ENCODE peak calls at places on chromosomes 13 and 19, in four cellular contexts. U, I, S and T are unnamed samples.

GRCh38 chr13:51221674-51222509 is at the start of gene FAM124A:
- DNase-seq in U (peak), I (peak), S (peak), T (no peak)

GRCh38 chr13:37074703-37075102 is 15.2 kb upstream of the SUPT20H start:
- DNase-seq in U (no peak), I (peak), S (no peak), T (no peak)

GRCh38 chr19:43782311-43782660 is 1.5 kb upstream of the KCNN4 start:
- DNase-seq in U (no peak), I (no peak), S (peak), T (no peak)

GRCh38 chr13:107301724-107302374 is 733.9 kb upstream of the ARGLU1 start:
- DNase-seq in U (no peak), I (no peak), S (no peak), T (no peak)

GRCh38 chr19:45442927-45443461 is 19.3 kb upstream of the ERCC1 start:
- DNase-seq in U (peak), I (peak), S (peak), T (no peak)

GRCh38 chr13:82330499-82330898 is 1551.8 kb downstream of the SLITRK1 start:
- DNase-seq in U (no peak), I (peak), S (peak), T (peak)

GRCh38 chr13:45108716-45109706 is 11.3 kb upstream of the GTF2F2 start:
- DNase-seq in U (peak), I (no peak), S (peak), T (no peak)

GRCh38 chr19:30890033-30890432 is 459.2 kb downstream of the TSHZ3 start:
- DNase-seq in U (no peak), I (no peak), S (no peak), T (no peak)

GRCh38 chr13:112203614-112204013 is 136.7 kb downstream of the SOX1 start:
- DNase-seq in U (no peak), I (no peak), S (no peak), T (no peak)

GRCh38 chr13:57636811-57637210 is 5.3 kb downstream of the PCDH17 start:
- DNase-seq in U (no peak), I (no peak), S (no peak), T (no peak)

GRCh38 chr19:6685962-6686627 is 16.1 kb upstream of the TNFSF14 start:
- DNase-seq in U (no peak), I (no peak), S (no peak), T (no peak)

GRCh38 chr13:23617551-23618014 is 47.4 kb downstream of the TNFRSF19 start:
- DNase-seq in U (no peak), I (no peak), S (peak), T (no peak)

GRCh38 chr13:35704331-35704730 is 227.8 kb upstream of the MAB21L1 start:
- DNase-seq in U (no peak), I (peak), S (no peak), T (no peak)

GRCh38 chr19:3338541-3339181 is 27.7 kb upstream of the NFIC start:
- DNase-seq in U (no peak), I (no peak), S (no peak), T (no peak)

GRCh38 chr19:43534811-43535761 is 2.1 kb downstream of the ZNF575 start:
- DNase-seq in U (peak), I (peak), S (peak), T (peak)

GRCh38 chr19:40777795-40778044 is 327 bp upstream of the RAB4B start:
- DNase-seq in U (no peak), I (no peak), S (no peak), T (no peak)

GRCh38 chr19:20250627-20251026 is 83.6 kb downstream of the ZNF486 start:
- DNase-seq in U (no peak), I (no peak), S (no peak), T (no peak)

GRCh38 chr19:28388988-28389387 is 824.0 kb downstream of the UQCRFS1 start:
- DNase-seq in U (no peak), I (no peak), S (no peak), T (no peak)

GRCh38 chr19:46118136-46118535 is 6.4 kb downstream of the IGFL3 start:
- DNase-seq in U (no peak), I (no peak), S (no peak), T (no peak)

GRCh38 chr13:48626077-48626449 is 27.7 kb upstream of the CYSLTR2 start:
- DNase-seq in U (no peak), I (no peak), S (peak), T (peak)

GRCh38 chr19:4284176-4284958 is 5.3 kb downstream of the SHD start:
- DNase-seq in U (peak), I (peak), S (peak), T (peak)

GRCh38 chr19:52336117-52336811 is at the start of gene ZNF610:
- DNase-seq in U (peak), I (no peak), S (no peak), T (peak)

GRCh38 chr19:4586245-4586644 is 26.8 kb upstream of the SEMA6B start:
- DNase-seq in U (no peak), I (no peak), S (no peak), T (no peak)

GRCh38 chr19:8377598-8377997 is 12.6 kb upstream of the RAB11B start:
- DNase-seq in U (no peak), I (no peak), S (no peak), T (no peak)
- TF ChIP-seq HDAC2 in U (no peak), I (no peak), S (no peak), T (no peak)

GRCh38 chr13:90792335-90792734 is 555.2 kb upstream of the MIR17HG start:
- DNase-seq in U (no peak), I (no peak), S (no peak), T (no peak)
- TF ChIP-seq HDAC2 in U (no peak), I (no peak), S (no peak), T (no peak)

DNA sequence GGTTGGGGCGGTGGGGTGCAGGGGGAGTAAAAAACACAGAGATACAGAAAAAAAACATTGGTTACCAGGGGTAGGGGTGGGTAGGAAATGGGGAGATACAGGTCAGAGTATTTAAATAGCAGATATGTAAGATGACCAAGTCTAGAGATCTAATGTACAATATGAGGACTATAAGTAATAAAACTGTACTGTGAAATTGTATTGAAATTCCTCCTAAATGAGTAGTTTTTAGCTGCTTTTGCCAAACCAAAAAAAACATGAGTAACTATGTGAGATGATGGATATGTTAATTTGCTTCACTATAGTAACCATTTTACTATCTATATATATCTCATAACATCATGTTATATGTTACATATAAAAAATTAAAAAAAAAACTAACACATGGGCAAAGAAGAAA is 29.6 kb downstream of the VWA8 start:
- DNase-seq in U (no peak), I (no peak), S (no peak), T (no peak)
- TF ChIP-seq HDAC2 in U (no peak), I (no peak), S (no peak), T (no peak)

DNA sequence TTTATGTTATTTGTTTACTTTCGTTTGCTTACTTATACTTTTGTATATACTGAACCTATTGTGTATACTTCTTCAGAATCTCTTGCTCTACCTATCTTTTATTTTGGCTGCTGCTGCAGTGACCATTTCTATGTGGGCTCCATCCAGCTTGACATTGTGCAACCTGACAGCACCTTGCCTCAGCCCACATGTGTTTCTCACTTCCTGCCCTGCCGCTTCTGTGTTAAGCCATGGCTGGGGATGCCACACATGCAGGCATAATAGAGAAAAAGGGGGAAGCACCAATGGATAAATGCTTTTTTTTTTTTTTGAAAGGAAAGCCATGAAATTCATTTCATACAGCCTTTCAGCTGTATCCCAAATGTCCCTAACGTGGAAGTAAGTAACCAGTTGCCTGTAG is 147.6 kb downstream of the RBM26 start:
- DNase-seq in U (no peak), I (no peak), S (no peak), T (no peak)
- TF ChIP-seq HDAC2 in U (no peak), I (no peak), S (no peak), T (no peak)

GRCh38 chr19:15330801-15331418 is 1.4 kb downstream of the BRD4 start:
- DNase-seq in U (no peak), I (peak), S (peak), T (no peak)

GRCh38 chr19:15328312-15328711 is 4.0 kb downstream of the BRD4 start:
- DNase-seq in U (no peak), I (no peak), S (no peak), T (no peak)

GRCh38 chr19:15337202-15337601 is 4.9 kb upstream of the BRD4 start:
- DNase-seq in U (no peak), I (no peak), S (no peak), T (no peak)

GRCh38 chr19:15332311-15332996 is at the start of gene BRD4:
- DNase-seq in U (peak), I (peak), S (peak), T (no peak)

GRCh38 chr19:15331419-15332310 is 674 bp downstream of the BRD4 start:
- DNase-seq in U (peak), I (peak), S (peak), T (no peak)
- TF ChIP-seq HDAC2 in U (no peak), I (no peak), S (no peak), T (no peak)

DNA sequence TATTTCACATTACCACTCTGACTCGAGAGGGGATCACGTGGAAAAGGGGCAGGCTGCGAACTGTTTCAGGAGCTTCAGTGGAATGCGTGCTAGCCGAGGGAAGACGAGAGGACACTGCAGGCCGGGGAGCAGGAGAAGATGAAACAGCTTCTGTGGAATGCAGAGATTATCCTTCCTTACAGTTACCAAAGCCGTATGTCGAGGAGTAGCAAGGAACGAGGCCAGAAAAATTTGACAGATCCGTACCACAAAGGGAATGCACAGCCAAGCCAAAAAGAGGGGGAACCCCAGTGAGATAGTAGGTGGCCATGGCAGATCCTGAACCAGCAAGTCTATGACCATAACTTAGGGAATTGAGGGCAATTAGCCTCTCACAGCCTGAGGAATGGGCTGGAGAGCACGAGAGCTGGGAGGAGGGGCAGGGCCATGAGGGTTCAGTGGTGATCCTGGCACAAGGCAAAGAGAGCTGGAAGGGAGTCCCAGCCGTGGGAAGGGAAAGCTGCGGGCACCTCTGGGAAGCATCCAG is 5.3 kb downstream of the COL4A1 start:
- DNase-seq in U (no peak), I (no peak), S (no peak), T (no peak)
- TF ChIP-seq HDAC2 in U (no peak), I (no peak), S (no peak), T (no peak)